ENCODE peak calls at places on chromosomes 3 and 15, in nine cellular contexts. V is SW480; L is GM10248; G is activated T-helper 1 cell treated with anti-CD3 and anti-CD28 coated beads, Interleukin-12 subunit alpha, Interleukin-12 subunit beta, Interleukin-2, Interleukin-4 antibody, amounts not matched to agents 30 ng/mL and 10 ng/mL and 1 ng/mL, durations not matched to agents 14 hours and 24 hours and 36 hours; F is NCI-H2171; M is GM12865; T is psoas muscle; P is CD4-positive, alpha-beta memory T cell; Z is HCEC 1CT. J is an unnamed sample.

GRCh38 chr3:14246414-14246813 is 67.8 kb downstream of the LSM3 start:
- DNase-seq in V (no peak), L (no peak), G (no peak), F (no peak), M (no peak), T (no peak), P (no peak), Z (no peak), J (no peak)

GRCh38 chr3:150235799-150236198 is 172.3 kb upstream of the TSC22D2 start:
- DNase-seq in V (no peak), L (no peak), G (no peak), F (no peak), M (no peak), T (no peak), P (no peak), Z (peak; percentile 82), J (no peak)

GRCh38 chr15:78249131-78249530 is 14.8 kb upstream of the ACSBG1 start:
- DNase-seq in V (no peak), L (no peak), G (no peak), F (no peak), M (no peak), T (no peak), P (no peak), Z (no peak), J (no peak)

GRCh38 chr15:41892621-41893421 is 1.0 kb downstream of the SPTBN5 start:
- DNase-seq in V (peak; percentile 46), L (no peak), G (no peak), F (no peak), M (no peak), T (peak; percentile 77), P (no peak), Z (no peak), J (no peak)

GRCh38 chr3:14210281-14210670 is 31.7 kb downstream of the LSM3 start:
- DNase-seq in V (no peak), L (no peak), G (no peak), F (no peak), M (no peak), T (no peak), P (no peak), Z (peak; percentile 15), J (no peak)

GRCh38 chr3:114671741-114672510 is 378.1 kb downstream of the TIGIT start:
- DNase-seq in V (no peak), L (no peak), G (no peak), F (no peak), M (no peak), T (no peak), P (no peak), Z (no peak), J (no peak)

GRCh38 chr15:51356147-51356546 is 14.7 kb downstream of the GLDN start:
- DNase-seq in V (no peak), L (no peak), G (no peak), F (no peak), M (no peak), T (no peak), P (no peak), Z (no peak), J (no peak)

GRCh38 chr15:40291088-40291574 is 8.3 kb upstream of the ANKRD63 start:
- DNase-seq in V (peak; percentile 46), L (no peak), G (no peak), F (peak; percentile 56), M (no peak), T (no peak), P (no peak), Z (peak; percentile 47), J (peak; percentile 85)

GRCh38 chr3:152299243-152299976 is 30.7 kb downstream of the MBNL1 start:
- DNase-seq in V (no peak), L (no peak), G (no peak), F (no peak), M (no peak), T (peak; percentile 57), P (peak; percentile 85), Z (no peak), J (no peak)

GRCh38 chr3:151044706-151045105 is 40.8 kb upstream of the MED12L start:
- DNase-seq in V (no peak), L (no peak), G (no peak), F (no peak), M (no peak), T (no peak), P (no peak), Z (peak; percentile 31), J (no peak)

GRCh38 chr15:95041297-95041696 is 809.9 kb downstream of the MCTP2 start:
- DNase-seq in V (peak; percentile 6), L (no peak), G (no peak), F (no peak), M (no peak), T (no peak), P (no peak), Z (peak; percentile 34), J (no peak)

GRCh38 chr15:100330221-100330620 is 11.6 kb downstream of the ADAMTS17 start:
- DNase-seq in V (no peak), L (no peak), G (no peak), F (no peak), M (peak; percentile 36), T (no peak), P (no peak), Z (no peak), J (no peak)

GRCh38 chr15:67175643-67176071 is 78.8 kb downstream of the AAGAB start:
- DNase-seq in V (no peak), L (peak; percentile 64), G (no peak), F (no peak), M (peak; percentile 74), T (peak; percentile 79), P (no peak), Z (peak; percentile 22), J (no peak)

GRCh38 chr3:4595709-4596108 is 102.6 kb downstream of the ITPR1 start:
- DNase-seq in V (no peak), L (no peak), G (no peak), F (no peak), M (no peak), T (no peak), P (no peak), Z (no peak), J (no peak)

GRCh38 chr3:171242951-171243350 is 216.4 kb upstream of the SLC2A2 start:
- DNase-seq in V (no peak), L (no peak), G (no peak), F (no peak), M (no peak), T (no peak), P (no peak), Z (no peak), J (no peak)

GRCh38 chr3:113117511-113118302 is 93.7 kb upstream of the BOC start:
- DNase-seq in V (no peak), L (no peak), G (no peak), F (no peak), M (no peak), T (no peak), P (no peak), Z (peak; percentile 17), J (no peak)

GRCh38 chr3:186070996-186071395 is 37.9 kb downstream of the ETV5 start:
- DNase-seq in V (no peak), L (no peak), G (no peak), F (no peak), M (no peak), T (no peak), P (no peak), Z (no peak), J (no peak)

GRCh38 chr15:70870066-70870465 is 16.1 kb upstream of the LARP6 start:
- DNase-seq in V (peak; percentile 39), L (no peak), G (no peak), F (no peak), M (peak; percentile 67), T (no peak), P (no peak), Z (peak; percentile 83), J (no peak)

GRCh38 chr3:177333535-177334495 is 136.5 kb upstream of the TBL1XR1 start:
- DNase-seq in V (no peak), L (no peak), G (no peak), F (peak; percentile 54), M (no peak), T (peak; percentile 58), P (no peak), Z (no peak), J (no peak)

GRCh38 chr15:79394231-79394630 is 37.9 kb upstream of the MINAR1 start:
- DNase-seq in V (no peak), L (no peak), G (no peak), F (no peak), M (no peak), T (no peak), P (no peak), Z (peak; percentile 18), J (no peak)

GRCh38 chr3:139425745-139426400 is 36.4 kb upstream of the COPB2 start:
- DNase-seq in V (no peak), L (no peak), G (no peak), F (no peak), M (no peak), T (no peak), P (no peak), Z (no peak), J (no peak)

GRCh38 chr3:46061887-46062286 is 34.6 kb upstream of the XCR1 start:
- DNase-seq in V (no peak), L (no peak), G (no peak), F (no peak), M (no peak), T (no peak), P (no peak), Z (no peak), J (no peak)

GRCh38 chr3:11724615-11725339 is 81.1 kb upstream of the VGLL4 start:
- DNase-seq in V (no peak), L (peak; percentile 75), G (no peak), F (no peak), M (peak; percentile 75), T (no peak), P (no peak), Z (no peak), J (no peak)

GRCh38 chr15:35867371-35867770 is 321.4 kb upstream of the DPH6 start:
- DNase-seq in V (no peak), L (no peak), G (no peak), F (no peak), M (no peak), T (no peak), P (no peak), Z (no peak), J (no peak)

GRCh38 chr15:67397139-67397538 is 123.8 kb upstream of the C15orf61 start:
- DNase-seq in V (no peak), L (no peak), G (no peak), F (no peak), M (no peak), T (no peak), P (no peak), Z (no peak), J (no peak)

GRCh38 chr15:87619161-87619960 is 637.2 kb downstream of the NTRK3 start:
- DNase-seq in V (no peak), L (no peak), G (no peak), F (no peak), M (no peak), T (no peak), P (no peak), Z (no peak), J (no peak)

J was measured in GM23338.